ENCODE peak calls at places on chromosomes 1 and 21, in six cellular contexts. Y is SJSA1, H is fibroblast of the aortic adventitia, B is HFF-Myc, G is fibroblast of mammary gland, O is choroid plexus epithelial cell. T is an unnamed sample.

GRCh38 chr1:160795951-160796383 is at the start of gene LY9:
- DNase-seq in Y (no peak), H (no peak), B (no peak), G (no peak), O (no peak), T (no peak)

GRCh38 chr1:55623339-55623738 is 408.2 kb upstream of the USP24 start:
- DNase-seq in Y (no peak), H (peak; percentile 99), B (no peak), G (peak; percentile 68), O (no peak), T (no peak)

GRCh38 chr1:41811978-41812852 is 106.5 kb downstream of the HIVEP3 start:
- DNase-seq in Y (peak; percentile 81), H (peak; percentile 95), B (peak; percentile 87), G (peak; percentile 94), O (peak; percentile 90), T (peak; percentile 69)

GRCh38 chr1:90504509-90504908 is 212.6 kb downstream of the BARHL2 start:
- DNase-seq in Y (no peak), H (no peak), B (no peak), G (no peak), O (no peak), T (no peak)

GRCh38 chr21:40841524-40842196 is 5.3 kb downstream of the DSCAM start:
- DNase-seq in Y (no peak), H (no peak), B (no peak), G (no peak), O (no peak), T (peak; percentile 54)

GRCh38 chr1:180358649-180359048 is 128.6 kb downstream of the LHX4 start:
- DNase-seq in Y (no peak), H (peak; percentile 35), B (no peak), G (no peak), O (peak; percentile 54), T (no peak)

GRCh38 chr1:231683439-231684165 is 57.0 kb downstream of the DISC1 start:
- DNase-seq in Y (no peak), H (no peak), B (no peak), G (no peak), O (peak; percentile 45), T (no peak)

GRCh38 chr1:235971571-235972315 is 93.1 kb downstream of the NID1 start:
- DNase-seq in Y (peak; percentile 91), H (peak; percentile 97), B (peak; percentile 92), G (peak; percentile 98), O (peak; percentile 97), T (peak; percentile 79)

GRCh38 chr1:86207323-86207722 is 50.8 kb upstream of the COL24A1 start:
- DNase-seq in Y (peak; percentile 56), H (peak; percentile 74), B (peak; percentile 74), G (peak; percentile 88), O (peak; percentile 55), T (peak; percentile 87)

GRCh38 chr21:39633770-39634181 is 21.0 kb downstream of the B3GALT5 start:
- DNase-seq in Y (peak; percentile 64), H (peak; percentile 82), B (peak; percentile 90), G (peak; percentile 92), O (peak; percentile 92), T (peak; percentile 89)

GRCh38 chr1:19949016-19949415 is 25.6 kb upstream of the PLA2G2E start:
- DNase-seq in Y (peak; percentile 82), H (peak; percentile 75), B (peak; percentile 41), G (peak; percentile 81), O (peak; percentile 54), T (peak; percentile 95)

GRCh38 chr1:3603156-3603555 is 8.2 kb downstream of the MEGF6 start:
- DNase-seq in Y (no peak), H (no peak), B (no peak), G (no peak), O (no peak), T (no peak)

GRCh38 chr1:11645670-11646265 is 8.5 kb downstream of the FBXO2 start:
- DNase-seq in Y (peak; percentile 80), H (peak; percentile 71), B (peak; percentile 43), G (peak; percentile 70), O (peak; percentile 82), T (peak; percentile 57)

GRCh38 chr1:22777658-22778057 is 67.0 kb downstream of the EPHB2 start:
- DNase-seq in Y (no peak), H (no peak), B (no peak), G (no peak), O (no peak), T (no peak)

GRCh38 chr21:23160914-23161313 is 2162.7 kb downstream of the NCAM2 start:
- DNase-seq in Y (no peak), H (no peak), B (no peak), G (no peak), O (peak; percentile 5), T (no peak)

GRCh38 chr1:68016364-68016763 is 34.1 kb downstream of the DIRAS3 start:
- DNase-seq in Y (no peak), H (peak; percentile 49), B (no peak), G (peak; percentile 70), O (no peak), T (no peak)

GRCh38 chr1:183417691-183418491 is at the start of gene NMNAT2:
- DNase-seq in Y (no peak), H (peak; percentile 14), B (no peak), G (peak; percentile 17), O (peak; percentile 26), T (peak; percentile 12)

GRCh38 chr21:44755227-44755626 is 43.9 kb upstream of the TSPEAR start:
- DNase-seq in Y (no peak), H (peak; percentile 44), B (no peak), G (no peak), O (peak; percentile 84), T (peak; percentile 14)

GRCh38 chr1:12539705-12540579 is 78.1 kb downstream of the DHRS3 start:
- DNase-seq in Y (peak; percentile 67), H (peak; percentile 98), B (peak; percentile 66), G (peak; percentile 94), O (peak; percentile 99), T (no peak)

GRCh38 chr1:202818819-202819218 is 8.1 kb downstream of the PCAT6 start:
- DNase-seq in Y (no peak), H (no peak), B (no peak), G (no peak), O (no peak), T (no peak)
- H3K4me3 ChIP-seq in Y (no peak overlapping the region), H (no peak overlapping the region), B (no peak overlapping the region), G (no peak overlapping the region), O (no peak overlapping the region), T (no peak overlapping the region)

GRCh38 chr1:156149374-156150106 is 3.8 kb upstream of the SEMA4A start:
- DNase-seq in Y (no peak), H (no peak), B (no peak), G (no peak), O (no peak), T (no peak)
- H3K4me3 ChIP-seq in Y (no peak overlapping the region), H (no peak overlapping the region), B (no peak overlapping the region), G (no peak overlapping the region), O (no peak overlapping the region), T (no peak overlapping the region)

DNA sequence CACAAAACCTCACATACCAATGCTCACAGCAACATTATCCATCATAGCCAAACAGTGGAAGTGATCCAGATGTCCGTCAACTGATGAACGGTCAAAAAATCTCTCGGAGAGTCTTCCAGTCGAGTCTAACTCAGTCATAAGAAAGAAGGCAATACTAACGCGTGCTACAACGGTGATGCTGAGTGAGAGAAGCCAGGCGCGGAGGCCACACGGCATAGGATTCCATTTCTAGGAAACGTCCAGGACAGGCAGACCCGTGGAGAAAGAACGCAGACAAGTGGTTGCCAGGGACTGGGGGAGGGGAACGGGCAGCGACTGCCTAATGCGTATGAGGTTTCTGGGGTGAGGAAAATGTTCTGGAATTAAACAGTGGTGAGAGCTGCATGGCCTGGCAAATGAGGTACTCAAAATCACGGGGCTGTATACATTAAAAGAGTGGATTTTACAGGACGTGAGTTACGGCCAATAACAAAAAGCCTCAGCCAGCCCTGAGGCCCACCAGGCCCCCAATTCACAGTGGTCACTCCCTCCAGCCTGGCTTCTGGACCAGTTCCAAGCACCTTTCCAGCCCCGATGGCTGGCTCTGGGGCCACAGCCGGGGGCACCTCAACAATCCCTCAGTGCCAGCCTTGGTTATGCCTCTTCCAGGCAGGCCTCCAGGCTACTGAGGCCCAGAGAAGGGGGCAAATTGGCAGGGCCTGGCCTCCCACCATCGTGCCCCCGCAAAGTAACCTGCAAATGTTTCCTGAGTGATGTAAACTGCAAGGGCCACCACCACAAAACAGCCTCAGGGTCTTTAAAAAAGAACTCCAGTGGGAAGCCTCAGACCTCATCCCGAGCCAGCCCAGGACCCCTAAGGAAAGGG is 3.4 kb downstream of the WNT9A start:
- DNase-seq in Y (peak; percentile 30), H (peak; percentile 31), B (no peak), G (peak; percentile 19), O (no peak), T (no peak)
- H3K4me3 ChIP-seq in Y (no peak overlapping the region), H (no peak overlapping the region), B (no peak overlapping the region), G (no peak overlapping the region), O (no peak overlapping the region), T (no peak overlapping the region)

GRCh38 chr1:161962094-161962887 is 61.4 kb downstream of the OLFML2B start:
- DNase-seq in Y (peak; percentile 73), H (peak; percentile 88), B (peak; percentile 55), G (peak; percentile 83), O (peak; percentile 93), T (peak; percentile 72)
- H3K4me3 ChIP-seq in Y (peak overlapping the region; percentile 28), H (peak overlapping the region; percentile 66), B (peak overlapping the region; percentile 1), G (peak overlapping the region; percentile 48), O (peak overlapping the region; percentile 28), T (no peak overlapping the region)

T was measured in bronchial epithelial cell.